ENCODE peak calls at places on chromosomes 16 and 17, in seven cellular contexts. One of them, this sample, is unnamed.

GRCh38 chr16:85464342-85465305 is 148.5 kb upstream of the GSE1 start:
- DNase-seq in ascending aorta: no peak
- DNase-seq in nephron progenitor cell: no peak
- DNase-seq in cardiac fibroblast: no peak
- DNase-seq in esophagus muscularis mucosa: no peak
- DNase-seq in astrocyte of the cerebellum: no peak
- DNase-seq in Peyer's patch: no peak
- DNase-seq in this sample: no peak

GRCh38 chr16:75044800-75045361 is 46.1 kb downstream of the ZNRF1 start:
- DNase-seq in esophagus muscularis mucosa: no peak
- DNase-seq in Peyer's patch: no peak
- DNase-seq in ascending aorta: peak
- DNase-seq in cardiac fibroblast: peak
- DNase-seq in astrocyte of the cerebellum: no peak
- DNase-seq in nephron progenitor cell: no peak
- DNase-seq in this sample: no peak

GRCh38 chr17:80213651-80213975 is 6.5 kb downstream of the SGSH start:
- DNase-seq in ascending aorta: no peak
- DNase-seq in Peyer's patch: no peak
- DNase-seq in esophagus muscularis mucosa: no peak
- DNase-seq in astrocyte of the cerebellum: no peak
- DNase-seq in cardiac fibroblast: no peak
- DNase-seq in nephron progenitor cell: no peak
- DNase-seq in this sample: no peak

GRCh38 chr17:1399366-1399678 is 700 bp downstream of the YWHAE start:
- DNase-seq in Peyer's patch: peak
- DNase-seq in nephron progenitor cell: no peak
- DNase-seq in cardiac fibroblast: no peak
- DNase-seq in astrocyte of the cerebellum: no peak
- DNase-seq in ascending aorta: no peak
- DNase-seq in esophagus muscularis mucosa: no peak
- DNase-seq in this sample: no peak

GRCh38 chr17:340074-340473 is 12.5 kb downstream of the RPH3AL start:
- DNase-seq in ascending aorta: peak
- DNase-seq in astrocyte of the cerebellum: no peak
- DNase-seq in cardiac fibroblast: no peak
- DNase-seq in esophagus muscularis mucosa: no peak
- DNase-seq in nephron progenitor cell: no peak
- DNase-seq in Peyer's patch: peak
- DNase-seq in this sample: no peak

GRCh38 chr16:67326115-67326471 is 448 bp downstream of the KCTD19 start:
- DNase-seq in astrocyte of the cerebellum: no peak
- DNase-seq in ascending aorta: no peak
- DNase-seq in nephron progenitor cell: no peak
- DNase-seq in Peyer's patch: no peak
- DNase-seq in esophagus muscularis mucosa: no peak
- DNase-seq in cardiac fibroblast: no peak
- DNase-seq in this sample: no peak

GRCh38 chr17:8941980-8942617 is 23.4 kb downstream of the PIK3R5 start:
- DNase-seq in astrocyte of the cerebellum: no peak
- DNase-seq in ascending aorta: no peak
- DNase-seq in esophagus muscularis mucosa: no peak
- DNase-seq in Peyer's patch: no peak
- DNase-seq in cardiac fibroblast: no peak
- DNase-seq in nephron progenitor cell: no peak
- DNase-seq in this sample: peak

GRCh38 chr17:1110844-1111598 is 68.8 kb downstream of the ABR start:
- DNase-seq in ascending aorta: peak
- DNase-seq in astrocyte of the cerebellum: peak
- DNase-seq in Peyer's patch: peak
- DNase-seq in cardiac fibroblast: peak
- DNase-seq in esophagus muscularis mucosa: no peak
- DNase-seq in nephron progenitor cell: no peak
- DNase-seq in this sample: peak

GRCh38 chr17:227581-228222 is 46.3 kb upstream of the DOC2B start:
- DNase-seq in cardiac fibroblast: no peak
- DNase-seq in Peyer's patch: no peak
- DNase-seq in nephron progenitor cell: no peak
- DNase-seq in astrocyte of the cerebellum: no peak
- DNase-seq in esophagus muscularis mucosa: no peak
- DNase-seq in ascending aorta: no peak
- DNase-seq in this sample: no peak

GRCh38 chr16:75702247-75702646 is 986 bp upstream of the DUXB start:
- DNase-seq in cardiac fibroblast: no peak
- DNase-seq in ascending aorta: no peak
- DNase-seq in Peyer's patch: no peak
- DNase-seq in esophagus muscularis mucosa: no peak
- DNase-seq in nephron progenitor cell: no peak
- DNase-seq in astrocyte of the cerebellum: no peak
- DNase-seq in this sample: no peak

GRCh38 chr16:90019543-90020259 is 445 bp upstream of the DBNDD1 start:
- DNase-seq in nephron progenitor cell: peak
- DNase-seq in esophagus muscularis mucosa: no peak
- DNase-seq in ascending aorta: no peak
- DNase-seq in cardiac fibroblast: peak
- DNase-seq in Peyer's patch: peak
- DNase-seq in astrocyte of the cerebellum: peak
- DNase-seq in this sample: no peak

GRCh38 chr16:72836985-72837384 is 210.9 kb downstream of the ZFHX3 start:
- DNase-seq in astrocyte of the cerebellum: no peak
- DNase-seq in esophagus muscularis mucosa: no peak
- DNase-seq in cardiac fibroblast: no peak
- DNase-seq in nephron progenitor cell: no peak
- DNase-seq in ascending aorta: no peak
- DNase-seq in Peyer's patch: no peak
- DNase-seq in this sample: no peak
- TF ChIP-seq CTCF in astrocyte of the cerebellum: peak
- TF ChIP-seq CTCF in esophagus muscularis mucosa: no peak
- TF ChIP-seq CTCF in cardiac fibroblast: no peak
- TF ChIP-seq CTCF in nephron progenitor cell: no peak
- TF ChIP-seq CTCF in ascending aorta: no peak
- TF ChIP-seq CTCF in Peyer's patch: no peak
- TF ChIP-seq CTCF in this sample: no peak

GRCh38 chr16:87882436-87883019 is 13.2 kb upstream of the SLC7A5 start:
- DNase-seq in nephron progenitor cell: no peak
- DNase-seq in esophagus muscularis mucosa: no peak
- DNase-seq in cardiac fibroblast: no peak
- DNase-seq in astrocyte of the cerebellum: no peak
- DNase-seq in Peyer's patch: no peak
- DNase-seq in ascending aorta: no peak
- DNase-seq in this sample: no peak

GRCh38 chr16:87877942-87878507 is 8.7 kb upstream of the SLC7A5 start:
- DNase-seq in esophagus muscularis mucosa: no peak
- DNase-seq in cardiac fibroblast: no peak
- DNase-seq in Peyer's patch: no peak
- DNase-seq in astrocyte of the cerebellum: no peak
- DNase-seq in nephron progenitor cell: no peak
- DNase-seq in ascending aorta: no peak
- DNase-seq in this sample: no peak

GRCh38 chr16:87878704-87879103 is 9.4 kb upstream of the SLC7A5 start:
- DNase-seq in astrocyte of the cerebellum: no peak
- DNase-seq in esophagus muscularis mucosa: no peak
- DNase-seq in cardiac fibroblast: no peak
- DNase-seq in Peyer's patch: no peak
- DNase-seq in nephron progenitor cell: no peak
- DNase-seq in ascending aorta: no peak
- DNase-seq in this sample: no peak

GRCh38 chr16:87880117-87880696 is 10.9 kb upstream of the SLC7A5 start:
- DNase-seq in Peyer's patch: no peak
- DNase-seq in nephron progenitor cell: no peak
- DNase-seq in ascending aorta: no peak
- DNase-seq in esophagus muscularis mucosa: no peak
- DNase-seq in astrocyte of the cerebellum: no peak
- DNase-seq in cardiac fibroblast: no peak
- DNase-seq in this sample: no peak

GRCh38 chr16:87881327-87882200 is 12.3 kb upstream of the SLC7A5 start:
- DNase-seq in nephron progenitor cell: no peak
- DNase-seq in Peyer's patch: no peak
- DNase-seq in esophagus muscularis mucosa: no peak
- DNase-seq in ascending aorta: no peak
- DNase-seq in astrocyte of the cerebellum: no peak
- DNase-seq in cardiac fibroblast: no peak
- DNase-seq in this sample: no peak
- TF ChIP-seq CTCF in nephron progenitor cell: no peak
- TF ChIP-seq CTCF in Peyer's patch: no peak
- TF ChIP-seq CTCF in esophagus muscularis mucosa: no peak
- TF ChIP-seq CTCF in ascending aorta: no peak
- TF ChIP-seq CTCF in astrocyte of the cerebellum: no peak
- TF ChIP-seq CTCF in cardiac fibroblast: no peak
- TF ChIP-seq CTCF in this sample: no peak

DNA sequence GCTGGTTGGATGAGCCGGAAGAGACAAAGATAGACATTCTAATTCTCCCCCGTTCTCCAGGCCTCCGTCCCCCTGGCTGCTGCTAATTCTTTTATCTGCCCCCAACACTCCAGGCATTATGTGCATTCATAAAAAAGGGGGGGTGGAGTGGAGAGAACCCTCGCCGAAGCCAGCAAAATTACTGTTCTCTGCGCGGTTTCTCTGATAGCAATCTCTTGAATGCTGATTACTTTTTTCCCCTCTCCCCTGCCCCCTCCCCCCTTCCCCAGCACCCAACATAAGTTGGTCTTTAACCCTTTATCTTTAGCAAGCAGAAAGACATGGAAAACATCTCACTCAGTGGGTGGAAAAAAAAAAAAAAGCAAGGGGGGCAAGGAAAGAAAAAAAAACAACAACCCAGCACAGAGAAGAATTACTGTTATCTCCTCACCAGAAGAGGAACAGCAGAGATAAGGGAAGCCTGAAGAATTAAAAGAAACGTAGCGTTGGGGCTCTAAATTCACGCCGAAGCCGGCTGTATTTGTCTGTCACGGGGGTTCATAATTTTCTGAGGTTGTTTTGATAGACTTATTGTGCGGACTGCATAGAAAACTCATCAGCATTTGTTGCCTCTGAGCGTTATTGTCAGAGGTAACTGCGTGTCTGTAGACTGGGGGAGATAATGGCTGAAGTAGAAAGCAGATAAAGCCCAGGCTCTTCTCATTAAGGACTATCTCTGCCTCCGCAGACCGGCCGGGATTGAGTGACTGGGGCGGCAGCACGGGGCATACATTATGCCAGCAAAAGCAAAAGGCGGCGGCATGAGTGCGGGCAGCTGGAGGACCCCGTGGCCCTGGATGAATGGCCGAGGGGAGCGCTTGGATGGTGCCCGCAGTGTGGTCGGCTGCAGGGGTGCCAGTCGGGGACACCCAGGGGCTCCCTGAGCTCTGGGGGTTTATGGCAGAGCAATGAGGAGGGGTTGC is 126.9 kb downstream of the MRM1 start:
- DNase-seq in nephron progenitor cell: no peak
- DNase-seq in esophagus muscularis mucosa: no peak
- DNase-seq in ascending aorta: no peak
- DNase-seq in Peyer's patch: no peak
- DNase-seq in cardiac fibroblast: no peak
- DNase-seq in astrocyte of the cerebellum: no peak
- DNase-seq in this sample: no peak
- TF ChIP-seq CTCF in nephron progenitor cell: no peak
- TF ChIP-seq CTCF in esophagus muscularis mucosa: no peak
- TF ChIP-seq CTCF in ascending aorta: no peak
- TF ChIP-seq CTCF in Peyer's patch: no peak
- TF ChIP-seq CTCF in cardiac fibroblast: no peak
- TF ChIP-seq CTCF in astrocyte of the cerebellum: no peak
- TF ChIP-seq CTCF in this sample: no peak

DNA sequence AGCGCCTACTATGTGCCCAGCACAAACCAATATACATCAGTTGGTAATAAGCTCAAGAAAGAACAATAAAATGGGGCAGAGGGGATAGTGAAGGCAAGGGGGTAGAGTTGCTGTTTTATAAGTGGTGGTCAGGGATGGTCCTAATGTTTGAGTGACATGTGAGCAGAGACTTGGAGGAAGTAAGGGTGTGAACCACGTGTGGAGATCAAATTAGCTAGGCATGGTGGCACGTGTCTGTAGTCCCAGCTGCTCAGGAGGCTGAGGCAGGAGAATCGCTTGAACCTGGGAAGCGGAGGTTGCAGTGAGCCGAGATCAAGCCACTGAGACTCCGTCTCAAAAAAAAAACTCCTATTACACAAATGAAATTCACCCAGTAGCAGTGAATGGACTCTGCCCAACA is 56.5 kb downstream of the IRX6 start:
- DNase-seq in astrocyte of the cerebellum: no peak
- DNase-seq in Peyer's patch: no peak
- DNase-seq in ascending aorta: no peak
- DNase-seq in esophagus muscularis mucosa: no peak
- DNase-seq in nephron progenitor cell: no peak
- DNase-seq in cardiac fibroblast: no peak
- DNase-seq in this sample: no peak
- TF ChIP-seq CTCF in astrocyte of the cerebellum: no peak
- TF ChIP-seq CTCF in Peyer's patch: no peak
- TF ChIP-seq CTCF in ascending aorta: no peak
- TF ChIP-seq CTCF in esophagus muscularis mucosa: no peak
- TF ChIP-seq CTCF in nephron progenitor cell: no peak
- TF ChIP-seq CTCF in cardiac fibroblast: no peak
- TF ChIP-seq CTCF in this sample: no peak

DNA sequence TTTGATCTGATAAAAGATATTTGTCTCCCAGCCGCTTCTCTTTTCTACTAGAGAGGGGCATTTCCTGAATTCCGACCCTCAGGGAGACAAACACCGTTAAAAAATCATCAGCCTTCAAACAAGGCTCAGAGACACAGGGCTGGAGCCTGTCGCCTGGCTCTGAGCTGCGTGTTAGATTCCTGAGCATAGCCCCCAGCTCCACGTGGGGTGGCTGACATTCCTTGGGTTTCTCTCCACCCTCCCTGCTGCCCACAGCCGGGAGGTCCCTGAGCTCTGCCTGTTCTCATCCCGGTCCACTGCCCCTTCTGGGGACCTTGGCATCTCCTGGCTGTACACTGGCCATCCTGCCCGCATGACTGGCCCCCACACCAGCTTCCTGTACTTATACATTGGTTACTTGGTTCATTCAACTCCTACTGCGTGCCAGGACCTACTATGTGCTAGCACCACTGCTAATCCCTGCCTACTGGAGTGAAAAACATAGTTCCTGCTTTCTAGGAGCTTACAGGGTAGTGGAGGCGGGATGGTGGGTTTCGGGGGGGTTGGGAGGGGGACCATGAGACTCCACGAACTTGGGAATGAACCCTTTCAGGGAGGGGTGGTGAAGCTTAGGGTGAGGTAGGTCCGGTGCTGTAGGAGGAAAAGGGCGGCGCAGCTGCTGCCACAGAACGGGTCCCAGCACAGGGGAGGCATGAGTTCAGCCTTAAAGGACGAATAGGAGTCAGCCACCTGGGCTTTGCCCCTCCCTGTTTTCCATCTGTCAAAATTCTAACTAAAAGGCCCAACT is 52.1 kb upstream of the TMEM132E start:
- DNase-seq in Peyer's patch: no peak
- DNase-seq in ascending aorta: no peak
- DNase-seq in astrocyte of the cerebellum: no peak
- DNase-seq in nephron progenitor cell: no peak
- DNase-seq in esophagus muscularis mucosa: no peak
- DNase-seq in cardiac fibroblast: no peak
- DNase-seq in this sample: no peak
- TF ChIP-seq CTCF in Peyer's patch: no peak
- TF ChIP-seq CTCF in ascending aorta: no peak
- TF ChIP-seq CTCF in astrocyte of the cerebellum: no peak
- TF ChIP-seq CTCF in nephron progenitor cell: no peak
- TF ChIP-seq CTCF in esophagus muscularis mucosa: no peak
- TF ChIP-seq CTCF in cardiac fibroblast: no peak
- TF ChIP-seq CTCF in this sample: no peak

GRCh38 chr16:35908942-35909341 is 2449.5 kb downstream of the TP53TG3F start:
- DNase-seq in esophagus muscularis mucosa: peak
- DNase-seq in nephron progenitor cell: no peak
- DNase-seq in Peyer's patch: no peak
- DNase-seq in cardiac fibroblast: no peak
- DNase-seq in ascending aorta: no peak
- DNase-seq in astrocyte of the cerebellum: no peak
- DNase-seq in this sample: no peak
- TF ChIP-seq CTCF in esophagus muscularis mucosa: no peak
- TF ChIP-seq CTCF in nephron progenitor cell: no peak
- TF ChIP-seq CTCF in Peyer's patch: no peak
- TF ChIP-seq CTCF in cardiac fibroblast: no peak
- TF ChIP-seq CTCF in ascending aorta: no peak
- TF ChIP-seq CTCF in astrocyte of the cerebellum: no peak
- TF ChIP-seq CTCF in this sample: no peak

This sample was measured in osteocyte.